ENCODE peak calls at places on chromosomes 2 and 18, in seven cellular contexts. One of them, this sample, is unnamed.

GRCh38 chr2:177282101-177282573 is 17.6 kb upstream of the NFE2L2 start:
- DNase-seq in Right ventricle myocardium superior: no peak
- DNase-seq in mesenteric fat pad: no peak
- DNase-seq in aorta: no peak
- DNase-seq in choroid plexus epithelial cell: peak
- DNase-seq in stimulated activated CD4-positive, alpha-beta T cell treated with anti-CD3 and anti-CD28 coated beads, Interleukin-4, amount 100 ng/mL, for 24 hours: no peak
- DNase-seq in T-helper 2 cell: no peak
- DNase-seq in this sample: no peak

GRCh38 chr2:171235262-171235881 is 74.7 kb upstream of the TLK1 start:
- DNase-seq in aorta: no peak
- DNase-seq in stimulated activated CD4-positive, alpha-beta T cell treated with anti-CD3 and anti-CD28 coated beads, Interleukin-4, amount 100 ng/mL, for 24 hours: no peak
- DNase-seq in Right ventricle myocardium superior: no peak
- DNase-seq in mesenteric fat pad: no peak
- DNase-seq in choroid plexus epithelial cell: no peak
- DNase-seq in T-helper 2 cell: no peak
- DNase-seq in this sample: no peak

GRCh38 chr2:214881647-214882205 is 72.2 kb upstream of the BARD1 start:
- DNase-seq in aorta: no peak
- DNase-seq in stimulated activated CD4-positive, alpha-beta T cell treated with anti-CD3 and anti-CD28 coated beads, Interleukin-4, amount 100 ng/mL, for 24 hours: no peak
- DNase-seq in mesenteric fat pad: no peak
- DNase-seq in choroid plexus epithelial cell: peak
- DNase-seq in Right ventricle myocardium superior: no peak
- DNase-seq in T-helper 2 cell: no peak
- DNase-seq in this sample: no peak

GRCh38 chr2:45928946-45929345 is 277.5 kb downstream of the PRKCE start:
- DNase-seq in stimulated activated CD4-positive, alpha-beta T cell treated with anti-CD3 and anti-CD28 coated beads, Interleukin-4, amount 100 ng/mL, for 24 hours: no peak
- DNase-seq in aorta: no peak
- DNase-seq in mesenteric fat pad: no peak
- DNase-seq in T-helper 2 cell: no peak
- DNase-seq in Right ventricle myocardium superior: no peak
- DNase-seq in choroid plexus epithelial cell: no peak
- DNase-seq in this sample: no peak

GRCh38 chr2:30193104-30193681 is 38.1 kb upstream of the LBH start:
- DNase-seq in aorta: no peak
- DNase-seq in Right ventricle myocardium superior: no peak
- DNase-seq in choroid plexus epithelial cell: no peak
- DNase-seq in mesenteric fat pad: peak
- DNase-seq in T-helper 2 cell: no peak
- DNase-seq in stimulated activated CD4-positive, alpha-beta T cell treated with anti-CD3 and anti-CD28 coated beads, Interleukin-4, amount 100 ng/mL, for 24 hours: no peak
- DNase-seq in this sample: no peak

GRCh38 chr2:36544638-36545338 is 53.2 kb downstream of the FEZ2 start:
- DNase-seq in Right ventricle myocardium superior: no peak
- DNase-seq in T-helper 2 cell: no peak
- DNase-seq in mesenteric fat pad: no peak
- DNase-seq in aorta: no peak
- DNase-seq in choroid plexus epithelial cell: peak
- DNase-seq in stimulated activated CD4-positive, alpha-beta T cell treated with anti-CD3 and anti-CD28 coated beads, Interleukin-4, amount 100 ng/mL, for 24 hours: no peak
- DNase-seq in this sample: peak

GRCh38 chr2:46157966-46158310 is 139.3 kb upstream of the EPAS1 start:
- DNase-seq in choroid plexus epithelial cell: peak
- DNase-seq in T-helper 2 cell: no peak
- DNase-seq in stimulated activated CD4-positive, alpha-beta T cell treated with anti-CD3 and anti-CD28 coated beads, Interleukin-4, amount 100 ng/mL, for 24 hours: no peak
- DNase-seq in Right ventricle myocardium superior: no peak
- DNase-seq in mesenteric fat pad: no peak
- DNase-seq in aorta: no peak
- DNase-seq in this sample: no peak

GRCh38 chr18:66193938-66194337 is 410.0 kb downstream of the CDH19 start:
- DNase-seq in mesenteric fat pad: no peak
- DNase-seq in Right ventricle myocardium superior: no peak
- DNase-seq in choroid plexus epithelial cell: no peak
- DNase-seq in T-helper 2 cell: no peak
- DNase-seq in stimulated activated CD4-positive, alpha-beta T cell treated with anti-CD3 and anti-CD28 coated beads, Interleukin-4, amount 100 ng/mL, for 24 hours: no peak
- DNase-seq in aorta: no peak
- DNase-seq in this sample: no peak

GRCh38 chr2:183868707-183869106 is 729.6 kb upstream of the ZNF804A start:
- DNase-seq in stimulated activated CD4-positive, alpha-beta T cell treated with anti-CD3 and anti-CD28 coated beads, Interleukin-4, amount 100 ng/mL, for 24 hours: no peak
- DNase-seq in Right ventricle myocardium superior: no peak
- DNase-seq in T-helper 2 cell: no peak
- DNase-seq in choroid plexus epithelial cell: peak
- DNase-seq in mesenteric fat pad: no peak
- DNase-seq in aorta: no peak
- DNase-seq in this sample: peak

GRCh38 chr2:119025762-119026351 is 83.9 kb downstream of the MARCO start:
- DNase-seq in aorta: no peak
- DNase-seq in mesenteric fat pad: peak
- DNase-seq in T-helper 2 cell: no peak
- DNase-seq in Right ventricle myocardium superior: no peak
- DNase-seq in stimulated activated CD4-positive, alpha-beta T cell treated with anti-CD3 and anti-CD28 coated beads, Interleukin-4, amount 100 ng/mL, for 24 hours: no peak
- DNase-seq in choroid plexus epithelial cell: no peak
- DNase-seq in this sample: no peak